ENCODE peak calls at places on chromosomes 5 and 9, in nine cellular contexts. S, X, R, F, E, U, N, T and K are unnamed samples. For H3K9me3 and H3K27me3, the result is how much of the 10 kb centered on the place peaks cover.

GRCh38 chr9:18847576-18848275 is 185.3 kb downstream of the SAXO1 start:
- DNase-seq in U (no peak), N (no peak), X (no peak), T (no peak), E (no peak), R (no peak), F (no peak), S (no peak), K (no peak)

GRCh38 chr9:77897292-77897691 is 134.3 kb downstream of the GNAQ start:
- DNase-seq in T (no peak), E (no peak), R (no peak), F (peak), X (no peak), S (no peak), U (no peak), N (no peak), K (peak)

GRCh38 chr5:168219515-168220410 is 71.7 kb upstream of the WWC1 start:
- DNase-seq in F (no peak), X (peak), N (no peak), R (no peak), T (no peak), S (no peak), E (peak), U (no peak), K (peak)

GRCh38 chr9:20297646-20298084 is 324.6 kb downstream of the MLLT3 start:
- DNase-seq in T (no peak), R (no peak), F (no peak), X (peak), S (no peak), N (peak), U (no peak), E (no peak), K (peak)

GRCh38 chr5:74396913-74397606 is 243.5 kb downstream of the ENC1 start:
- DNase-seq in E (peak), X (no peak), N (no peak), F (no peak), U (no peak), R (no peak), S (no peak), T (no peak), K (no peak)

GRCh38 chr5:66596791-66597757 is 881 bp downstream of the MAST4 start:
- DNase-seq in E (peak), S (no peak), U (peak), F (peak), T (peak), X (no peak), N (peak), R (no peak), K (peak)

GRCh38 chr5:18754201-18754600 is 1119.9 kb downstream of the TAF11L14 start:
- DNase-seq in N (no peak), F (no peak), T (no peak), E (no peak), X (no peak), U (peak), R (no peak), S (no peak), K (no peak)

GRCh38 chr5:137264573-137264972 is 234.6 kb downstream of the SPOCK1 start:
- DNase-seq in F (no peak), U (no peak), S (no peak), N (no peak), T (no peak), R (no peak), X (no peak), E (no peak), K (no peak)

GRCh38 chr5:105563842-105564241 is 2001.3 kb upstream of the NUDT12 start:
- DNase-seq in F (peak), R (no peak), X (no peak), T (no peak), U (no peak), E (no peak), N (no peak), S (no peak), K (no peak)

GRCh38 chr5:165809914-165810313 is 2304.5 kb downstream of the MAT2B start:
- DNase-seq in R (no peak), T (no peak), F (no peak), N (no peak), U (no peak), X (no peak), E (no peak), S (no peak), K (no peak)

GRCh38 chr9:107210775-107211174 is 72.3 kb upstream of the RAD23B start:
- DNase-seq in E (no peak), U (no peak), R (no peak), S (no peak), F (no peak), T (no peak), N (no peak), X (no peak), K (no peak)

GRCh38 chr5:108074626-108075025 is 307.3 kb downstream of the FBXL17 start:
- DNase-seq in X (no peak), N (no peak), R (no peak), T (no peak), E (no peak), S (no peak), U (no peak), F (no peak), K (no peak)

GRCh38 chr5:29197636-29198035 is 1995.8 kb upstream of the CDH6 start:
- DNase-seq in U (no peak), X (no peak), S (no peak), N (no peak), R (no peak), F (no peak), T (no peak), E (no peak), K (no peak)

GRCh38 chr9:91241909-91242308 is 119.8 kb downstream of the AUH start:
- DNase-seq in N (no peak), F (no peak), S (no peak), U (no peak), X (no peak), R (no peak), E (peak), T (no peak), K (no peak)

GRCh38 chr9:109880276-109881169 is 100.5 kb downstream of the PALM2AKAP2 start:
- DNase-seq in T (no peak), U (no peak), R (no peak), E (no peak), F (no peak), S (no peak), X (no peak), N (no peak), K (no peak)

GRCh38 chr5:9251379-9251980 is 294.4 kb downstream of the SEMA5A start:
- DNase-seq in E (no peak), T (no peak), R (no peak), X (no peak), S (no peak), N (no peak), U (no peak), F (no peak), K (no peak)

GRCh38 chr5:23332650-23333251 is 174.7 kb upstream of the PRDM9 start:
- DNase-seq in X (no peak), E (no peak), S (no peak), N (no peak), U (no peak), T (no peak), R (no peak), F (no peak), K (no peak)

GRCh38 chr5:1217596-1218206 is 7.5 kb upstream of the SLC6A18 start:
- DNase-seq in R (no peak), N (no peak), U (no peak), F (peak), S (no peak), T (no peak), X (no peak), E (no peak), K (peak)
- H3K9me3 ChIP-seq in R (under half), N (under half), U (under half), F (under half), S (under half), T (under half), X (half or more), E (under half), K (under half)

DNA sequence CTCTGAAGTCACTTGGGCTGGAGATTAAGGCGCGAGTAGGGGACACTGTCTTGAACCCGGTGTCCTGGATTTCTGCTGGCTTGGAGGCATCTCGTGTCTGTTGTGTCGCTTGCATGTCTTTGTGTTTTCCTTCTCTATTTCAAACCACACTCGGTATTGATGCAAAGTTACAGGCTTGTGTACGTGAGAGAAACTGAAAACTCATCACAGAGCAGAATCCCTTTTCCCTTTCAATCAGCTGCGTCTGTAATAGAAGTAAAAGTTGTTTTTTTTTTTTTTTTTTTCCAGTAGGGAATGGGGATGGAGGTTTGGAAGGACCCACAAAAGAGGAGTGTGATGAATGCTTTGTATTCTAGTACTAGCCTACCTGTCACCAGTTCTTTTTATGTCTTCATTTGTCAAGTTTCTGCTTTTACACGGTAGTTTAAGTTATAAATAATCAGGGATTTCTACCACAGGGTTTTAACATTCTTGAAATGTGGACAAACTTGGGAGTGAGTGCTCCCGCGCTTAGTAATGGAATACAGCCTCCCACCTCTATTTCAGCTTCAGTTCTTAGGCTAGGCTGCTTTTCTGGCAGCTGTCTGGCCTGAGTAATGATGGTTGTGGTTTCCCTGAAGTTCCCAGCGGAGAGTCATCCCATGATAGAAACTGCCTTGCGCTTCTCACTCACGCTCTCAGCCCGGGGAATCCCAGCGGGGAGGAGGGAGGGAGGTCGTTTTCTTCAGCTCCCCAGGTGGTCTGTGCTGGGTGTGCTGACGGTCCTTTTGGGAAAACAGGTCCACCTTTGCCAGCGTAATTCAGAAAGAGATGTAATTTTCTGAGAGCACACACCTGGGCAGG is 789 bp downstream of the TJP2 start:
- DNase-seq in E (no peak), U (no peak), R (peak), S (no peak), X (peak), F (no peak), T (no peak), N (peak), K (peak)
- H3K4me3 ChIP-seq in E (peak), U (peak), R (peak), S (peak), X (peak), F (peak), T (peak), N (peak), K (peak)

DNA sequence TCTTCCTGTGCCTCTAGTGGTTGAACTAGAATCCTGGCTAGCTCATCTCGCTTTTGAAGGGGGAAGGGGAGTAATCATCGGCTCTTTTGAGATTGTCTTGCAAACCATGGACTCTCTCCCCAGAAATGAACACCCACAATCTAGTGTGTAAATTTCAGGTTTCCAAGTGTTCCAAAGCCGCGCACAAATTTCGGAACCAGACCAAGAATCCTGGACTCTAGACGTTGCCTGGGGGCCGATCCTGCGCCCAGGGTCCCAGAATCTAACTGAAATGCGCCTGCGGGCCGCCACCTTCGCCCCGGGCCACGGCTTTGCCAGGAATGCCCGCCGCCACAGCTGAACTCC is 4.8 kb upstream of the FOXE1 start:
- DNase-seq in S (no peak), N (no peak), U (no peak), R (no peak), T (no peak), X (no peak), E (no peak), F (no peak), K (no peak)
- H3K27me3 ChIP-seq in S (half or more), N (under half), U (half or more), R (half or more), T (half or more), X (half or more), E (under half), F (under half), K (under half)

GRCh38 chr5:141388661-141389060 is 1.2 kb downstream of the PCDHGB4 start:
- DNase-seq in N (no peak), T (no peak), E (no peak), U (no peak), R (no peak), S (no peak), F (no peak), X (no peak), K (no peak)

GRCh38 chr5:141383345-141383744 is 803 bp downstream of the PCDHGA7 start:
- DNase-seq in X (no peak), U (no peak), T (no peak), R (no peak), S (no peak), N (no peak), F (no peak), E (no peak), K (no peak)

GRCh38 chr5:141384471-141385267 is 2.1 kb downstream of the PCDHGA7 start:
- DNase-seq in X (no peak), E (no peak), T (no peak), U (no peak), F (no peak), R (no peak), S (no peak), N (no peak), K (no peak)

GRCh38 chr5:141382469-141383294 is at the start of gene PCDHGA7:
- DNase-seq in F (no peak), E (no peak), U (no peak), S (no peak), N (no peak), R (no peak), T (no peak), X (no peak), K (no peak)
- H3K9me3 ChIP-seq in F (under half), E (under half), U (half or more), S (under half), N (under half), R (under half), T (half or more), X (under half), K (under half)

GRCh38 chr9:126864771-126865170 is 4.3 kb downstream of the ZBTB34 start:
- DNase-seq in F (no peak), S (no peak), T (no peak), E (no peak), R (no peak), U (no peak), X (no peak), N (no peak), K (no peak)
- H3K4me3 ChIP-seq in F (no peak), S (no peak), T (no peak), E (no peak), R (no peak), U (no peak), X (no peak), N (no peak), K (no peak)

GRCh38 chr9:128396970-128397613 is 23.6 kb upstream of the CERCAM start:
- DNase-seq in U (no peak), X (no peak), S (no peak), T (peak), F (peak), E (no peak), N (no peak), R (peak), K (no peak)
- H3K27me3 ChIP-seq in U (under half), X (under half), S (under half), T (half or more), F (under half), E (under half), N (under half), R (under half), K (under half)

DNA sequence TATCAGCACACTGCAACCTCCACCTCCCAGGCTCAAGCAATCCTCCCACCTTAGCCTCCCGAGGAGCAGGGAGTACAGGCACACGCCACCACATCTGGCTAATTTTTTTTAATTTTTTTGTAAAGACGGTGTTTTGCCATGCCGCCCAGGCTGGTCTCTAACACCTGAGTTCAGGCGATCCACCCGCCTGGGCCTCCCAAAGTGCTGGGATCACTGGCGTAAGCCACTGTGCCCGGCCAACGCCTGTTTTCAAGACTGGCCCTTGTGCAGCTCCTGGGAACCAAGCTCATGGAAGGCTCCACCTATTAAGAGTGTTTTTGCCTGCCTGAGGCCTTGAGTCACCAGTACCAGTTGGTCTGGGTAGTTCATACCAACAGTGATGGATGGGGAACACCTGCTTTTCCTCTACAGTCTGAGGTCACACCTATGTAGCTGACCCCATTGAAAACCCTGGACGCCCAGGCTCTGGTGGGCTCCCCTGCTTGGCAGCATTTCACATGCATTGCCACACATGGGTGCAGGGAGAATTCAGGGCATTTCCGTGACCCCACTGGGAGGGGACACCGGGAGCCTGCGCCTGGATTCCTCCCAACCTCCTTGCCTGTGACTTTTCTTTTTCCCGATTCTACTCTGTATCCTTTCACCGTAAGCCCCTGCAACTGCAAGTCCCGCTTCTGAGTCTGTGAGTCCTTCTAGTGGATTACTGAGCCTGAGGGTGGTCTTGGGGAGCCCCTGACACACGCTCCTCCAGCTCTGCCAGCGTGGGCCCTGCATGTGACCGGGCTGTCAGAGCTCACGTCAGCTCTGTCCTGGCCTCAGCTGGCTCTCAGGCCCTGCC is 63.5 kb downstream of the ZNF354C start:
- DNase-seq in X (no peak), S (no peak), T (no peak), U (no peak), F (no peak), R (no peak), N (no peak), E (peak), K (no peak)
- H3K9me3 ChIP-seq in X (half or more), S (under half), T (under half), U (under half), F (under half), R (under half), N (under half), E (under half), K (under half)

GRCh38 chr9:16868706-16869105 is 1.8 kb downstream of the BNC2 start:
- DNase-seq in R (no peak), S (no peak), X (no peak), N (no peak), T (no peak), U (no peak), E (no peak), F (no peak), K (no peak)
- H3K4me3 ChIP-seq in R (peak), S (no peak), X (peak), N (peak), T (peak), U (no peak), E (no peak), F (no peak), K (peak)

DNA sequence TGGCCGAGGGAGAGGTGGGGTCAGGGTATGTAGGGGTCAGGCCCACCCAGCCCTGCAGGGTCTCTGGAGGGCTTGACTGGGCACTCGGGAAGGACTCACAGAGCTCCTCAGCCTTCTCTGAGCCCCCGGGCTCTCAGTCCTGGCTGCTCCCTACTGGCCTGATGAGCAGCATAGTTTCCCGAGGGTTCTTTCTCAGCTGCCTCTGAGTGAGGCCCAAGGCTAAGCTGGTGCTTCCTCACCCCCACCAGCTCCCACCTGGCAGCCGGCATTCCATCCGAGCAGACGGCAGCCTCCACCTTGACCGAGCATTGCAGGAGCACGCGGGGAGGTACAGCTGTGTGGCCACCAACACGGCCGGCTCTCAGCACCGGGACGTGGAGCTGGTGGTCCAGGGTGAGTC is 56.0 kb downstream of the HMCN2 start:
- DNase-seq in X (no peak), U (no peak), E (no peak), T (no peak), R (no peak), S (no peak), N (no peak), F (no peak), K (no peak)
- H3K27me3 ChIP-seq in X (half or more), U (under half), E (under half), T (half or more), R (under half), S (under half), N (under half), F (under half), K (under half)